ENCODE peak calls at places on chromosomes 3 and 15, in nine cellular contexts. B is H1, O is A549, P is transverse colon, G is HepG2, K is upper lobe of left lung, N is tibial nerve, Q is stomach, A is suprapubic skin. L is an unnamed sample.

GRCh38 chr3:43879166-43879565 is 188.4 kb downstream of the ABHD5 start:
- DNase-seq in B (peak), O (peak), P (no peak), G (no peak), K (peak), N (no peak), Q (peak), A (no peak), L (no peak)

GRCh38 chr3:142509079-142509478 is 61.2 kb upstream of the XRN1 start:
- DNase-seq in B (no peak), O (no peak), P (no peak), G (no peak), K (no peak), N (no peak), Q (no peak), A (no peak), L (no peak)

GRCh38 chr3:174397848-174398247 is 461.3 kb upstream of the NAALADL2 start:
- DNase-seq in B (no peak), O (peak), P (no peak), G (peak), K (no peak), N (no peak), Q (no peak), A (no peak), L (no peak)

GRCh38 chr3:176357891-176358290 is 839.4 kb downstream of the TBL1XR1 start:
- DNase-seq in B (no peak), O (no peak), P (no peak), G (no peak), K (no peak), N (no peak), Q (no peak), A (no peak), L (no peak)

GRCh38 chr15:58393196-58393790 is 38.5 kb upstream of the LIPC start:
- DNase-seq in B (no peak), O (no peak), P (peak), G (no peak), K (no peak), N (no peak), Q (no peak), A (no peak), L (no peak)

GRCh38 chr3:62144482-62144881 is 228.9 kb downstream of the FEZF2 start:
- DNase-seq in B (no peak), O (no peak), P (no peak), G (no peak), K (no peak), N (no peak), Q (no peak), A (no peak), L (no peak)

GRCh38 chr3:67654832-67655152 is 380 bp upstream of the SUCLG2 start:
- DNase-seq in B (no peak), O (no peak), P (no peak), G (no peak), K (no peak), N (no peak), Q (no peak), A (no peak), L (no peak)

GRCh38 chr15:51023499-51023898 is 71.2 kb downstream of the TNFAIP8L3 start:
- DNase-seq in B (no peak), O (no peak), P (no peak), G (no peak), K (no peak), N (no peak), Q (no peak), A (no peak), L (no peak)

GRCh38 chr3:143002083-143002712 is 828 bp downstream of the U2SURP start:
- DNase-seq in B (no peak), O (peak), P (no peak), G (peak), K (no peak), N (no peak), Q (no peak), A (no peak), L (no peak)

GRCh38 chr3:69212411-69213160 is 90.2 kb upstream of the LMOD3 start:
- DNase-seq in B (no peak), O (peak), P (no peak), G (peak), K (no peak), N (no peak), Q (no peak), A (no peak), L (no peak)

GRCh38 chr3:24678441-24678865 is 183.8 kb upstream of the THRB start:
- DNase-seq in B (no peak), O (no peak), P (peak), G (no peak), K (no peak), N (no peak), Q (no peak), A (no peak), L (no peak)

GRCh38 chr3:136142592-136142991 is 53.5 kb downstream of the MSL2 start:
- DNase-seq in B (no peak), O (peak), P (no peak), G (peak), K (no peak), N (no peak), Q (no peak), A (no peak), L (no peak)

GRCh38 chr15:69548771-69549170 is 96.2 kb downstream of the RPLP1 start:
- DNase-seq in B (no peak), O (no peak), P (no peak), G (no peak), K (no peak), N (no peak), Q (no peak), A (no peak), L (no peak)

GRCh38 chr3:52181543-52181942 is 16.4 kb upstream of the ALAS1 start:
- DNase-seq in B (no peak), O (no peak), P (no peak), G (no peak), K (no peak), N (no peak), Q (no peak), A (no peak), L (no peak)

GRCh38 chr3:63576826-63577225 is 75.6 kb upstream of the SNTN start:
- DNase-seq in B (no peak), O (no peak), P (no peak), G (no peak), K (no peak), N (no peak), Q (no peak), A (no peak), L (no peak)

GRCh38 chr15:99507016-99507731 is 58.6 kb upstream of the MEF2A start:
- DNase-seq in B (no peak), O (no peak), P (no peak), G (peak), K (no peak), N (no peak), Q (no peak), A (no peak), L (peak)

GRCh38 chr15:78044407-78045155 is 32.9 kb downstream of the TBC1D2B start:
- DNase-seq in B (no peak), O (no peak), P (no peak), G (no peak), K (no peak), N (no peak), Q (no peak), A (no peak), L (no peak)

GRCh38 chr3:16174389-16174788 is at the start of gene GALNT15:
- DNase-seq in B (no peak), O (no peak), P (peak), G (no peak), K (peak), N (peak), Q (peak), A (peak), L (peak)

GRCh38 chr3:31900583-31900982 is 80.5 kb downstream of the OSBPL10 start:
- DNase-seq in B (no peak), O (no peak), P (no peak), G (no peak), K (no peak), N (no peak), Q (no peak), A (no peak), L (no peak)

GRCh38 chr3:136994772-136995516 is 37.2 kb downstream of the IL20RB start:
- DNase-seq in B (no peak), O (peak), P (peak), G (no peak), K (peak), N (peak), Q (peak), A (peak), L (peak)

GRCh38 chr15:22873204-22873701 is 34.8 kb downstream of the NIPA2 start:
- DNase-seq in B (no peak), O (no peak), P (no peak), G (no peak), K (no peak), N (no peak), Q (no peak), A (no peak), L (no peak)

GRCh38 chr15:53759333-53759975 is at the start of gene WDR72:
- DNase-seq in B (peak), O (no peak), P (peak), G (no peak), K (peak), N (no peak), Q (no peak), A (no peak), L (no peak)

GRCh38 chr3:195054311-195054710 is 216.6 kb downstream of the XXYLT1 start:
- DNase-seq in B (no peak), O (no peak), P (no peak), G (no peak), K (no peak), N (no peak), Q (no peak), A (no peak), L (peak)

GRCh38 chr3:138361561-138361971 is 13.2 kb downstream of the MRAS start:
- DNase-seq in B (no peak), O (no peak), P (no peak), G (no peak), K (no peak), N (no peak), Q (no peak), A (no peak), L (no peak)

GRCh38 chr3:188266581-188267274 is 112.8 kb downstream of the LPP start:
- DNase-seq in B (no peak), O (no peak), P (peak), G (no peak), K (peak), N (peak), Q (peak), A (no peak), L (peak)

GRCh38 chr3:179347383-179348194 is at the start of gene MFN1:
- DNase-seq in B (peak), O (peak), P (peak), G (peak), K (peak), N (peak), Q (peak), A (peak), L (peak)

GRCh38 chr3:117903226-117903625 is 1131.4 kb downstream of the IGSF11 start:
- DNase-seq in B (no peak), O (no peak), P (no peak), G (no peak), K (no peak), N (no peak), Q (no peak), A (no peak), L (no peak)

GRCh38 chr3:49671291-49672288 is 2.6 kb upstream of the APEH start:
- DNase-seq in B (peak), O (peak), P (peak), G (peak), K (peak), N (no peak), Q (peak), A (no peak), L (peak)

GRCh38 chr3:51045006-51045405 is 340.1 kb upstream of the MANF start:
- DNase-seq in B (no peak), O (no peak), P (no peak), G (no peak), K (no peak), N (no peak), Q (no peak), A (no peak), L (no peak)

GRCh38 chr3:127775398-127776109 is 46.8 kb downstream of the MGLL start:
- DNase-seq in B (no peak), O (no peak), P (no peak), G (no peak), K (peak), N (no peak), Q (no peak), A (no peak), L (peak)

GRCh38 chr3:132311860-132312259 is 5.3 kb upstream of the ACP3 start:
- DNase-seq in B (no peak), O (no peak), P (no peak), G (no peak), K (no peak), N (no peak), Q (no peak), A (no peak), L (no peak)

GRCh38 chr3:132318451-132318850 is 1.2 kb downstream of the ACP3 start:
- DNase-seq in B (no peak), O (no peak), P (no peak), G (no peak), K (no peak), N (no peak), Q (no peak), A (no peak), L (no peak)

GRCh38 chr3:132321321-132321720 is 4.1 kb downstream of the ACP3 start:
- DNase-seq in B (no peak), O (no peak), P (no peak), G (no peak), K (peak), N (no peak), Q (peak), A (no peak), L (no peak)

GRCh38 chr3:132315851-132316250 is 1.4 kb upstream of the ACP3 start:
- DNase-seq in B (no peak), O (no peak), P (no peak), G (no peak), K (no peak), N (no peak), Q (no peak), A (no peak), L (no peak)

DNA sequence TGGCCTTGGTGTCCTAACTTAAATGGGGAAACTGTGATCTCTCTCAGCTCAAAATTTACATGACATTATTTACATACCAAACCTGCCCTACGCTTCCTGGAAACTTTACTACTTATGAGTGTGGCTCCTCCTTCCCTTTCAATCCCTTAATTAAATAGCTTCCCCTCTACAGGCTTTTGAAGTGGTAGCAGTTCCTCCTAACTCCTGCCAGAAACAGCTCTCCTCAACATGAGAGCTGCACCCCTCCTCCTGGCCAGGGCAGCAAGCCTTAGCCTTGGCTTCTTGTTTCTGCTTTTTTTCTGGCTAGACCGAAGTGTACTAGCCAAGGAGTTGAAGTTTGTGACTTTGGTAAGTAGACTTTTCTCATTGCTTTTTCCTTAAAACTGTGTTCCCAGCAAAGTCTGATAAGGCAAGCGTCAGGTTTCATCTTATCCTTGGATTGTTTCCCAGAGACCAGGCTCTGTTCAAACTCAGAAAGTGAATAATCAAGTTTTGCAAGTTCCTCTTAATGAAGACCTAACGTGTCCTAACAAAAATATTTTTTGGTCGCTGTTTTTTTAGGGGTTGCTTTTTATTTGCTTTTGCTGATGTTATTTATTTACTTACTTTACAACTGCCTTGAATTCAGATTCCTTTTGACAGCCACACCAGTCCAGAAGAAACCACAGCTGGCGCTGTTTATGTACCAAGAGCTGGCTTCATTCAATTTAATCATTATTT is at the start of gene ACP3:
- DNase-seq in B (no peak), O (peak), P (peak), G (no peak), K (peak), N (no peak), Q (peak), A (no peak), L (peak)
- TF ChIP-seq CTCF in B (no peak), O (no peak), P (no peak), G (no peak), K (no peak), N (no peak), Q (no peak), A (no peak), L (no peak)

GRCh38 chr15:88546248-88547129 is at the start of gene DET1:
- DNase-seq in B (peak), O (peak), P (peak), G (peak), K (peak), N (peak), Q (peak), A (peak), L (peak)
- TF ChIP-seq POLR2A in B (no peak), O (peak), P (no peak), G (no peak), K (peak), N (peak), Q (no peak), A (no peak), L (no peak)

GRCh38 chr3:132225664-132226063 is 91.5 kb upstream of the ACP3 start:
- DNase-seq in B (no peak), O (peak), P (no peak), G (no peak), K (no peak), N (no peak), Q (no peak), A (no peak), L (no peak)
- TF ChIP-seq EP300 in B (no peak), O (no peak), P (no peak), G (no peak), K (peak), N (no peak), Q (no peak), A (no peak), L (no peak)

DNA sequence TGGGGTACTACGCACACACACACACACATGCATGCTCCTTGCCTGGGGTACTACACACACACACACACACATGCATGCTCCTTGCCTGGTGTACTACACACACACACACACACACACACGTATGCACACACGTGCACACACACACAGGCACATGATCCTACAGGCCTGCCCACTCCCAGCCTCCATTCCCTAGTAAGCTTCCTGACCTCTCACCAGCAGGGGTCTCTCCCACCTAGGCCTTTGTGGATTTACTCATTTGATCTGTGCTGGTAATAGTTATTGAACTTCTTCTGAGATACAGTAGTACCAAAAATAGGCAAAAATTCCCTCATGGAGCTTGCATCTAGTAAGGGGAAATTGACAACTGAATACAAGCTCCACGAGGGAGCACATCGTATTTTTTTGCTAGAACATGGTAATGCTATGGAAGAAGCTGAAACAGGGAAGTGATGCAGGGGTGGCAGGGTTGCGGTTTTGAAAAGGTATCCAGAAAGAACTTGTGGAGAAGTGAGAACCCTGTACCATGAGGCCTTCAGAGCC is 19.1 kb downstream of the TTC21A start:
- DNase-seq in B (no peak), O (peak), P (peak), G (peak), K (peak), N (no peak), Q (no peak), A (no peak), L (no peak)
- TF ChIP-seq CTCF in B (peak), O (peak), P (peak), G (peak), K (peak), N (peak), Q (peak), A (peak), L (peak)

DNA sequence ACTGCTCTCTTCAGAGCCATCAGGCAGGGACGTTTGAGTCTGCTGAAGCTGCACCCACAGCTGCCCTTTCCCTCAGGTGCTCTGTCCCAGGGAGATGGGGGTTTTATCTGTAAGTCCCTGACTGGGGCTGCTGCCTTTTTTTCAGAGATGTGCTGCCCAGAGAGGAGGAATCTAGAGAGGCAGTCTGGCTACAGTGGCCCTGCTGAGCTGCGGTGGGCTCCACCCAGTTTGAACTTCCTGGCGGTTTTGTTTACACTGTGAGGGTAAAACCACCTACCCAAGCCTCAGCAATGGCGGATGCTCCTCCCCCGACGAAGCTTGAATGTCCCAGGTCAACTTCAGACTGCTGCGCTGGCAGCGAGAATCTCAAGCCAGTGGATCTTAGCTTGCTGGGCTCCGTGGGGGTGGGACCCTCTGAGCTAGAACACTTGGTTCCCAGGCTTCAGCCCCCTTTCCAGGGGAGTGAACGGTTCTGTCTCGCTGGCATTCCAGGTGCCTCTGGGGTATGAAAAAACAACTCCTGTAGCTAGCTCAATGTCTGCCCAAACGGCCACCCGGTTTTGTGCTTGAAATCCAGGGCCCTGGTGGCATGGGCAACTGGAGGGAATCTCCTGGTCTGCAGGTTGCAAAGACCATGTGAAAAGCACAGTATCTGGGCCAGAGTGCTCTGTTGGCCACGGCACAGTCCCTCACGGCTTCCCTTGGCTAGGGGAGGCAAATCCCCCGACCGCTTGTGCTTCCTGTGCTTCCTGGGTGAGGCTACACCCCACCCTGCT is 21.1 kb upstream of the ST6GAL1 start:
- DNase-seq in B (no peak), O (no peak), P (peak), G (peak), K (peak), N (no peak), Q (peak), A (no peak), L (no peak)
- TF ChIP-seq POLR2A in B (no peak), O (no peak), P (no peak), G (no peak), K (no peak), N (no peak), Q (no peak), A (no peak), L (no peak)